ENCODE peak calls at places on chromosome 12, in seven cellular contexts. D is H54, H is K562, P is stomach, W is lower leg skin, Z is uterus, Q is upper lobe of left lung. I is an unnamed sample.

GRCh38 chr12:1848146-1848545 is 27.8 kb downstream of the LRTM2 start:
- DNase-seq in P (no peak), Q (peak), Z (peak), W (peak), D (no peak), H (no peak), I (no peak)

GRCh38 chr12:47192046-47192445 is 112.3 kb upstream of the AMIGO2 start:
- DNase-seq in P (no peak), H (no peak), W (no peak), Q (no peak), Z (no peak), D (no peak), I (no peak)

GRCh38 chr12:52856787-52857186 is 8.0 kb upstream of the KRT78 start:
- DNase-seq in D (no peak), Q (no peak), P (no peak), H (no peak), Z (no peak), W (no peak), I (no peak)

GRCh38 chr12:75481774-75482173 is 1.2 kb downstream of the GLIPR1 start:
- DNase-seq in W (no peak), H (no peak), Z (peak), P (no peak), Q (no peak), D (no peak), I (no peak)

GRCh38 chr12:2395352-2395977 is 342.7 kb downstream of the CACNA1C start:
- DNase-seq in Z (no peak), Q (peak), H (peak), W (no peak), D (peak), P (peak), I (peak)

GRCh38 chr12:105253882-105254513 is 18.0 kb upstream of the APPL2 start:
- DNase-seq in W (no peak), Q (no peak), D (peak), Z (no peak), H (peak), P (no peak), I (peak)

GRCh38 chr12:65895759-65896656 is 71.7 kb downstream of the HMGA2 start:
- DNase-seq in P (no peak), Q (no peak), H (no peak), W (no peak), Z (no peak), D (no peak), I (no peak)

GRCh38 chr12:113071063-113071426 is 14.5 kb downstream of the DTX1 start:
- DNase-seq in W (no peak), H (no peak), P (no peak), Q (no peak), D (no peak), Z (no peak), I (no peak)

GRCh38 chr12:47838286-47838931 is 18.7 kb upstream of the HDAC7 start:
- DNase-seq in P (no peak), W (no peak), Q (no peak), H (peak), D (peak), Z (no peak), I (peak)

GRCh38 chr12:14843425-14843887 is at the start of gene ART4:
- DNase-seq in H (peak), Q (no peak), D (no peak), W (no peak), P (no peak), Z (no peak), I (peak)

GRCh38 chr12:38138225-38139221 is 178.1 kb upstream of the ALG10B start:
- DNase-seq in Z (peak), P (peak), W (peak), Q (peak), D (peak), H (peak), I (peak)

GRCh38 chr12:53825246-53826081 is 73.7 kb upstream of the CISTR start:
- DNase-seq in W (no peak), P (peak), Z (no peak), H (no peak), Q (no peak), D (peak), I (no peak)

GRCh38 chr12:96420255-96420930 is 20.2 kb upstream of the CDK17 start:
- DNase-seq in D (no peak), Z (no peak), H (no peak), W (no peak), Q (no peak), P (no peak), I (no peak)
- TF ChIP-seq POLR2A in D (no peak), Z (no peak), H (no peak), W (no peak), Q (no peak), P (no peak), I (no peak)

DNA sequence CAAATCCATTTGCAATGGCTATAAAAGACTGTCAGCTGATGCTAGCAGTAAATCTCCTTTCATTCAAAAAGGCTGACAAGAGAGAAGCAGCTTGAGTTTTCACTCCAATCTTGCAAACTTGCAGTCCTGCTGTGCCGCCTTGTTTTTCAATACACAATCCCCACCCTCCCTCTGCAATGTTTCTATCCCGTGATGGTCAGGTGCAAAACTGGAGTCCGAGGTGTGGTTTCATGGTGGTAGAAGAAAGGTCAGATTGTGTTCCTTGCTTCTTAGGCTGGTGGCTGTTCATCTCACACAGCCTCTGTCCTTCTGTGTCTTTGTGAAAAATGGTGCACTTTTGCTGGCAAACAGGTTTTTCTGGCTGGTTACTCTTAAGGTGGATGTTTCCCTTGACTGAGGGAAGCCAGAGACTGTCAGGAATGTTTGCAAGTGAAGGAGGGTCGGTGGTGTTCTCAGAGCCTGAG is 27.7 kb upstream of the TBX3 start:
- DNase-seq in H (no peak), D (no peak), W (no peak), Z (no peak), Q (no peak), P (no peak), I (no peak)
- TF ChIP-seq POLR2A in H (no peak), D (no peak), W (no peak), Z (no peak), Q (no peak), P (no peak), I (no peak)

DNA sequence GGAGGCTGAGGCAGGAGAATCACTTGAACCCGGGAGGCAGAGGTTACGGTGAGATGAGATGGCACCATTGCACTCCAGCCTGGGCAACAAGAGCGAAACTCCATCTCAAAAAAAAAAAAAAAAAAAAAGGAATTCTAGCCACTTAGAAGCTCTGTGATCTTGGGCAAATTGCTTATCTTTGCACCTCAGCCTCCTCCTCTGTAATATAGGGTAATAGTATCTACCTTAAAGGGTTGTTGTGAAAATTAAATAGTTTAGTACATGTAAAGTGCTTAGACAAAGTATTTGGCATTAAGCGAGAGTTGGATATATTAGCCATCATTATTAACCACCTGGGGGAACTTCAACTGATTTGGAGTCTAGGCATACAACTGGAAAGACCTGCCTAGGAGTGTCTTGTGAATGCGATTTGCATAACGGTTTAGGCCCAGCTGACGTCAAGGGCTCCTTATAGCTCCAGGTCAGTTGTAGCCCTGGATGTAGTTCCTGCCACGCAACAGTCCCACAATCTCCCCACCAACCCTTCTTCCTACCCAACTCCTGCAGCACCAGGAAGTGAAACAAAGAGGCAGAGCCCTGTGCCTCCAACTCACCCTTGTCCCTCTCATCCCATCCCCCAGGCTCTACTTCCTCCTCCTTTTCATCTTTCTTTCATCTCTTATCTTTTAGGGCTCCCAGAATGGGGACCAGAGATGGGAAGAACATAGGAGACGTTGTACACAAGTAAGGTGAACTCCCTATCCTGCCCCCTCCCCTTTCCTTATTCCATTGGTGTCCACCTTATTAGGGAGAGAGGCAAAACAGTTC is 2.1 kb upstream of the IL23A start:
- DNase-seq in H (peak), D (no peak), W (no peak), Z (no peak), P (no peak), Q (peak), I (no peak)
- TF ChIP-seq POLR2A in H (peak), D (no peak), W (no peak), Z (no peak), P (no peak), Q (no peak), I (no peak)

GRCh38 chr12:103965590-103966407 is at the start of gene TDG:
- DNase-seq in P (peak), Q (peak), D (peak), W (peak), H (peak), Z (peak), I (peak)
- TF ChIP-seq POLR2A in P (peak), Q (peak), D (peak), W (peak), H (peak), Z (peak), I (peak)

GRCh38 chr12:119178544-119179334 is at the start of gene HSPB8:
- DNase-seq in W (peak), H (peak), Z (peak), D (peak), Q (peak), P (peak), I (no peak)

GRCh38 chr12:119179335-119180021 is 747 bp downstream of the HSPB8 start:
- DNase-seq in Q (peak), P (peak), H (no peak), W (no peak), Z (no peak), D (peak), I (no peak)

GRCh38 chr12:119176267-119177055 is 2.3 kb upstream of the HSPB8 start:
- DNase-seq in H (no peak), Q (peak), Z (peak), P (peak), W (peak), D (peak), I (peak)

GRCh38 chr12:119177056-119177325 is 1.7 kb upstream of the HSPB8 start:
- DNase-seq in H (no peak), W (no peak), D (no peak), Z (no peak), P (no peak), Q (no peak), I (no peak)

GRCh38 chr12:119177724-119178380 is 879 bp upstream of the HSPB8 start:
- DNase-seq in Z (no peak), W (no peak), Q (no peak), D (no peak), P (no peak), H (no peak), I (no peak)
- TF ChIP-seq POLR2A in Z (no peak), W (no peak), Q (no peak), D (no peak), P (no peak), H (no peak), I (no peak)

DNA sequence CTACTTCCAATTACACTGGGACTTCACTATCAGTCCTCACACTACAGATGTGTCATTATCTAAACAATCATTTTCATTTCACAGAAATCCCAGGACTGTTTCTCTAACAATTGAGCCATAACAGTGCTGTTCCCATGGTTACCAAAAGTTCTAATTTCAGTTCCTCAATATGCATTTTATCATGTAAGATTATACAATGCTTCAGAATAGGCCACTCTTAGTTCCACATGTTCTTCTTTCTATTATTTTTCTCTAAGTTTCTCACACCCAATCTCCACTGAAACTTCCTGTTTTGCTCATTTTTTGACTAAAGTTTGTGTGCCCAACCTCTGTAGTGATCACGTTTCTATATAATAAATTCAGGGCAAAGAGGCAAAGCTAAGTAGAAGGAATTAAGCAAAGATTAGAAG is 185.8 kb downstream of the DUSP6 start:
- DNase-seq in W (no peak), Z (no peak), P (no peak), D (no peak), H (no peak), Q (no peak), I (peak)
- TF ChIP-seq POLR2A in W (no peak), Z (no peak), P (no peak), D (no peak), H (no peak), Q (no peak), I (no peak)

GRCh38 chr12:93751864-93752610 is 74.9 kb downstream of the CRADD start:
- DNase-seq in H (no peak), D (no peak), Z (no peak), P (no peak), W (no peak), Q (peak), I (no peak)

GRCh38 chr12:93750056-93750455 is 72.9 kb downstream of the CRADD start:
- DNase-seq in H (no peak), Q (no peak), W (no peak), P (no peak), D (no peak), Z (no peak), I (no peak)

GRCh38 chr12:93753285-93753684 is 76.1 kb downstream of the CRADD start:
- DNase-seq in P (no peak), Z (no peak), H (no peak), Q (no peak), W (no peak), D (no peak), I (no peak)

GRCh38 chr12:93756295-93756694 is 79.1 kb downstream of the CRADD start:
- DNase-seq in P (no peak), D (no peak), H (no peak), W (no peak), Q (no peak), Z (no peak), I (peak)

DNA sequence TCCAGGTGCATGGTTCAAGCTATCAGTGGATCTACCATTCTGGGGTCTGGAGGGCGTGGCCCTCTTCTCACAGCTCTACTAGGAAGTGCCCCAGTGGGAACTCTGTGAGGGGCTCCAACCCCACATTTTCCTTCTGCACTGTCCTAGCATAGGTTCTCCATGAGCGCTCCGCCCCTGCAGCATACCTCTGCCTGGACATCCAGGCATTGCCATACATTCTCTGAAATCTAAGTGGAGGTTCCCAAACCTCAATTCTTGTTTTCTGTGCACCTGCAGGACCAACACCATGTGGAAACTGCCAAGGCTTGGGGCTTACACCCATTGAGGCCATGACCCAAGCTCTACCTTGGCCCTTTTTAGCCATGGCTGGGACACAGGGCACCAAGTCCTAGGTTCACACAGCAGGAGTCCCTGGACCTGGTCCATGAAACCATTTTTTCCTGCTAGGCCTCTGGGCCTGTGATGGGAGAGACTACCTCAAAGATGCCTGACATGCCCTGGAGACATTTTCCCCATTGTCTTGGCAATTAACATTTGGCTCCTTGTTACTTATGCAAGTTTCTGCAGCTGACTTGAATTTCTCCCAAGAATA is 76.8 kb downstream of the CRADD start:
- DNase-seq in P (no peak), Q (no peak), W (no peak), Z (no peak), D (no peak), H (no peak), I (no peak)
- TF ChIP-seq POLR2A in P (no peak), Q (no peak), W (no peak), Z (no peak), D (no peak), H (no peak), I (no peak)

DNA sequence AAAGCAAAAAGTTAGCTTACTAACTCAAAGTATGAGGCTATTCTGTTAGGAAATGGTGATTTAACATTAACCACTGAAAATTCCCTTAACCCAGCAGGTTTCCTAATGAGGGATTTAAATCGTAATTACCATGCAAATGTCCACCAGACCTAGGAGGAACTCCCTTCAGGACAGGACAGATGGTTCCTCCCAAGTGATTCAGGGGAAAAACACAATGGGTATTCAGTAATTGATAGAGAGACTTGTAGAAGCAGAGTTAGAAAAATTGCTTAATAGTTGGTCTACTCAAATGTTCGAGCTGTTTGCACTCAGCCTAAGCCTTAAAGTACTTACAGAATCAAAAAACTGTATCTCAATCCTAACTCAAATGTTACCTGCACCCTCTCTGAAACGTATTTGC is 21.6 kb downstream of the RERGL start:
- DNase-seq in P (no peak), W (no peak), D (no peak), Q (no peak), H (no peak), Z (no peak), I (no peak)
- TF ChIP-seq POLR2A in P (no peak), W (no peak), D (no peak), Q (no peak), H (no peak), Z (no peak), I (no peak)